ENCODE peak calls at places on chromosome 3, in six cellular contexts. M, L, H, J, K and R are unnamed samples.

GRCh38 chr3:72100062-72100511 is 315.1 kb upstream of the PROK2 start:
- DNase-seq in M (no peak), L (no peak), H (no peak), J (no peak), K (no peak), R (no peak)

GRCh38 chr3:154421067-154421466 is 8.9 kb downstream of the GPR149 start:
- DNase-seq in M (no peak), L (peak), H (no peak), J (no peak), K (no peak), R (no peak)

GRCh38 chr3:90007786-90008499 is 900.5 kb downstream of the EPHA3 start:
- DNase-seq in M (no peak), L (no peak), H (no peak), J (no peak), K (no peak), R (no peak)

GRCh38 chr3:141849056-141849814 is 27.2 kb upstream of the ATP1B3 start:
- DNase-seq in M (no peak), L (peak), H (no peak), J (no peak), K (no peak), R (no peak)

GRCh38 chr3:57646723-57647122 is 46.2 kb downstream of the DENND6A start:
- DNase-seq in M (peak), L (peak), H (no peak), J (no peak), K (no peak), R (no peak)

GRCh38 chr3:160564949-160565441 is 376 bp downstream of the KPNA4 start:
- DNase-seq in M (peak), L (peak), H (no peak), J (no peak), K (peak), R (no peak)

GRCh38 chr3:132164469-132165092 is 129.8 kb upstream of the CPNE4 start:
- DNase-seq in M (no peak), L (no peak), H (no peak), J (no peak), K (peak), R (no peak)

GRCh38 chr3:102096066-102096465 is 246.8 kb downstream of the NFKBIZ start:
- DNase-seq in M (no peak), L (no peak), H (no peak), J (no peak), K (no peak), R (no peak)

GRCh38 chr3:159139326-159139725 is 337.5 kb downstream of the MFSD1 start:
- DNase-seq in M (no peak), L (no peak), H (no peak), J (no peak), K (no peak), R (no peak)

GRCh38 chr3:66396888-66397287 is 103.9 kb downstream of the LRIG1 start:
- DNase-seq in M (no peak), L (no peak), H (no peak), J (no peak), K (no peak), R (no peak)

GRCh38 chr3:179750720-179751328 is 98.0 kb downstream of the USP13 start:
- DNase-seq in M (no peak), L (peak), H (no peak), J (no peak), K (peak), R (no peak)

GRCh38 chr3:134824676-134825290 is 29.7 kb downstream of the EPHB1 start:
- DNase-seq in M (no peak), L (no peak), H (no peak), J (no peak), K (no peak), R (no peak)

GRCh38 chr3:170531557-170532335 is 54.1 kb downstream of the SLC7A14 start:
- DNase-seq in M (no peak), L (no peak), H (no peak), J (no peak), K (no peak), R (no peak)

GRCh38 chr3:28673438-28673837 is 324.8 kb upstream of the AZI2 start:
- DNase-seq in M (no peak), L (no peak), H (no peak), J (no peak), K (no peak), R (no peak)

GRCh38 chr3:101066776-101067175 is 73.6 kb upstream of the ABI3BP start:
- DNase-seq in M (no peak), L (no peak), H (no peak), J (no peak), K (no peak), R (no peak)

GRCh38 chr3:18369561-18370185 is 55.5 kb downstream of the SATB1 start:
- DNase-seq in M (no peak), L (no peak), H (no peak), J (no peak), K (no peak), R (no peak)

GRCh38 chr3:197611255-197611654 is 55.5 kb upstream of the BDH1 start:
- DNase-seq in M (no peak), L (no peak), H (no peak), J (no peak), K (no peak), R (no peak)

GRCh38 chr3:100789582-100789981 is 80.3 kb downstream of the TFG start:
- DNase-seq in M (no peak), L (no peak), H (no peak), J (no peak), K (no peak), R (no peak)

GRCh38 chr3:42841332-42841731 is 32.1 kb downstream of the ACKR2 start:
- DNase-seq in M (no peak), L (no peak), H (no peak), J (no peak), K (no peak), R (no peak)

GRCh38 chr3:14531856-14532395 is 8.2 kb downstream of the GRIP2 start:
- DNase-seq in M (no peak), L (no peak), H (no peak), J (no peak), K (no peak), R (no peak)

GRCh38 chr3:196431193-196432136 is 762 bp downstream of the UBXN7 start:
- DNase-seq in M (no peak), L (peak), H (no peak), J (no peak), K (peak), R (no peak)

GRCh38 chr3:25412269-25412668 is 15.8 kb upstream of the RARB start:
- DNase-seq in M (no peak), L (no peak), H (no peak), J (no peak), K (no peak), R (no peak)

GRCh38 chr3:125121246-125122010 is 65.6 kb upstream of the HEG1 start:
- DNase-seq in M (no peak), L (no peak), H (peak), J (no peak), K (no peak), R (no peak)

GRCh38 chr3:192055946-192056345 is 595.0 kb downstream of the PYDC2 start:
- DNase-seq in M (no peak), L (no peak), H (no peak), J (no peak), K (no peak), R (no peak)

GRCh38 chr3:123406598-123406997 is 42.3 kb downstream of the ADCY5 start:
- DNase-seq in M (no peak), L (no peak), H (no peak), J (no peak), K (no peak), R (no peak)

GRCh38 chr3:101809178-101810022 is 30.4 kb downstream of the NXPE3 start:
- DNase-seq in M (peak), L (peak), H (no peak), J (no peak), K (peak), R (peak)

GRCh38 chr3:123383101-123384053 is 65.5 kb downstream of the ADCY5 start:
- DNase-seq in M (no peak), L (no peak), H (no peak), J (peak), K (no peak), R (peak)

GRCh38 chr3:126850370-126851085 is 132.4 kb upstream of the PLXNA1 start:
- DNase-seq in M (no peak), L (no peak), H (no peak), J (peak), K (peak), R (peak)
- TF ChIP-seq ZNF274 in M (no peak), L (no peak), H (no peak), J (no peak), K (no peak), R (no peak)

GRCh38 chr3:122325769-122326168 is 721 bp downstream of the CSTA start:
- DNase-seq in M (no peak), L (no peak), H (no peak), J (no peak), K (no peak), R (no peak)

GRCh38 chr3:122322095-122323075 is 2.7 kb upstream of the CSTA start:
- DNase-seq in M (no peak), L (no peak), H (no peak), J (no peak), K (no peak), R (no peak)

DNA sequence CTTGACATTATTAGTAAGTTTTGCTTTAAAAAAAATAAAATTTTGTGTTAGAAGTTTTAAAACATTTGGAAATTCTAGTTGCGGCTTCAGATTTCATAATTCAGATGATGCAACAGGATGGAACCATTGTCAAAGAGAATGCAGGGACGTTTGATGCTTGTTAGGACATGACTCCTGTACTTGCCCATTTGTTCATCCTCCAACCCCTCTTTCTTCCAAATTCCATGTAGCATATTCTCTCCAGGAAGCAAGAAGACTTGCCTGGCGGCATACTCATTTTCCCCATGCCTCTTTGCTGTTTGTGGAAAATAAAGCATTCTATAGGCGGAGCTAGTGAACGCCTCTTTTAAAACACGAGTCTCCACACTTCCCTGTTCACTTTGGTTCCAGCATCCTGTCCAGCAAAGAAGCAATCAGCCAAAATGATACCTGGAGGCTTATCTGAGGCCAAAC is at the start of gene CSTA:
- DNase-seq in M (no peak), L (no peak), H (no peak), J (no peak), K (no peak), R (no peak)
- TF ChIP-seq ZNF274 in M (no peak), L (no peak), H (no peak), J (no peak), K (no peak), R (no peak)

GRCh38 chr3:119810018-119810435 is 28.1 kb downstream of the NR1I2 start:
- DNase-seq in M (no peak), L (no peak), H (peak), J (no peak), K (no peak), R (no peak)
- TF ChIP-seq ZNF274 in M (no peak), L (no peak), H (no peak), J (no peak), K (no peak), R (no peak)

GRCh38 chr3:186380622-186381380 is 18.8 kb upstream of the DGKG start:
- DNase-seq in M (no peak), L (no peak), H (no peak), J (no peak), K (no peak), R (no peak)
- TF ChIP-seq ZNF274 in M (no peak), L (no peak), H (no peak), J (no peak), K (no peak), R (no peak)

DNA sequence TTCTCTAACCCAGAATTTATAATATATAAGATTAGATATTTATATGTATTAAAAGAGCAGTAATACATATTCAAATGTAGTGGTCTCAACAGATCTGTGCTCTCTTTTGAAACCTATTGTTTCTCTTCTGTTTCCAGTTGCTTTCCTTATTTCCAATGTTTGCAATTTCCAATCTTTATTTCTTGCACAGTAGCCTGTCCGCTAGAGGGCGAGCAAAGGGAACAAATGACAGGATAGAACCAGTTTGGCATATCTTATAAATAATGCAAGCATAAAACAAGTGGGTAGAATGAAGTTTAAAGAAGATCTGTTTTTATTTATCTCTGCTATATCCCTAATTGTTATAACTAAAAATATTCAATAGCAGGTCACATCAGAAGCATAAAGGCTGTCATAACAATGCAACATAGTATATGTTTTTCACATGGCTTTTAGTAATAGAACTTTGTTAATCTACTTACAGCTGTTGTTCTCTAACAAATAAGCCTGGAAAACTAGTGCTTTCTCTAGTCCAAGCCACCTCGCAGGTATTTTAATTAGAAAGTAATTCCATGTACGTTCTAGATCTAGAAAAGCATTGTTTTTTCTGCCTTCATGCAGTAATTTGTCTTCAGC is 15.1 kb upstream of the TCAIM start:
- DNase-seq in M (peak), L (peak), H (no peak), J (no peak), K (peak), R (peak)
- TF ChIP-seq ZNF274 in M (no peak), L (no peak), H (no peak), J (no peak), K (no peak), R (no peak)

DNA sequence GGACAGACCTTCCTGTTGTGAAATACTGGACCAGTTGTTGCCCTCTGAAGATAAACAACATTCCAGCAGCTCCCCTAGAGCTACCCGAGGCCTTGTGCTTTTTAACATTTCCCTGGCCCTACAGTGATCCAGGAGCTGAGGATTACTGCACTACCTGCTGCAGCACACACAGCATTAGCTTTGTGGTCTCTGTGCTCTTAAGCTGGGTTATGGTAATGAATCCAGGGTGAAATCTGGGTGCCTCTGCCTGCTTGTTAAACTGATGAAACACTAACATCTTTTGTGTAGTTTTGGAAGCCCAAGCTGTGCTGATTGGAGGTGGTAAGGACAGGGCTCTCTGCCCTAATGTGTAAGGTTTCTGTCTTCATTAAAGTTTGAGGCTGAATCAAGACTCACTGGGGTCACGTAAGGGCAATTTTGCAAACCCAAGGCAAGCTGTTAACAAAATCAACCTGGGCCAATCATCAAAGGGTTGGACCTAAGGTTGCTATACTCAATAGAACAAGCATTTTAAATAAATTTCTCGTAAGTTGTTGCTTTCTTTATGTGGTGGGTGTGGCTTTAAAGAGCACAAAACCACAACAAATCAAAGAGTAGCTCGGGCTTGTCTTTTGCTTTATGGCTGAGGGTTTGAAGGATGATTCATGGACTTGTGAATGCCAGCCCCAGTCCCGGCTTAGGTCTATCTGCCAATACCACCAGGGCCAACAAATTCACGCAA is 183.9 kb downstream of the TPRG1 start:
- DNase-seq in M (peak), L (no peak), H (no peak), J (no peak), K (peak), R (peak)
- TF ChIP-seq ZNF274 in M (no peak), L (no peak), H (no peak), J (no peak), K (no peak), R (no peak)

GRCh38 chr3:78838362-78838761 is 929.4 kb downstream of the ROBO1 start:
- DNase-seq in M (no peak), L (no peak), H (no peak), J (no peak), K (no peak), R (no peak)
- TF ChIP-seq ZNF274 in M (no peak), L (no peak), H (no peak), J (no peak), K (no peak), R (no peak)